ENCODE peak calls at places on chromosomes 2 and 18, in ten cellular contexts. One of them, this sample, is unnamed.

GRCh38 chr18:48182779-48183178 is 226.4 kb downstream of the ZBTB7C start:
- DNase-seq in DMS79: no peak
- DNase-seq in NCI-H748 treated with DMSO at 0.1 percent for 48 hours: no peak
- DNase-seq in mesendoderm: no peak
- DNase-seq in amniotic epithelial cell: no peak
- DNase-seq in NT2/D1: no peak
- DNase-seq in foreskin melanocyte: no peak
- DNase-seq in kidney glomerular epithelial cell: no peak
- DNase-seq in endothelial cell: no peak
- DNase-seq in naive thymus-derived CD8-positive, alpha-beta T cell: no peak
- DNase-seq in this sample: no peak

GRCh38 chr2:235413084-235413483 is 80.8 kb upstream of the AGAP1 start:
- DNase-seq in endothelial cell: no peak
- DNase-seq in amniotic epithelial cell: no peak
- DNase-seq in NCI-H748 treated with DMSO at 0.1 percent for 48 hours: no peak
- DNase-seq in DMS79: no peak
- DNase-seq in kidney glomerular epithelial cell: no peak
- DNase-seq in naive thymus-derived CD8-positive, alpha-beta T cell: no peak
- DNase-seq in foreskin melanocyte: no peak
- DNase-seq in NT2/D1: no peak
- DNase-seq in mesendoderm: no peak
- DNase-seq in this sample: no peak

GRCh38 chr2:88739985-88740600 is 48.6 kb downstream of the RPIA start:
- DNase-seq in foreskin melanocyte: peak; percentile 45
- DNase-seq in mesendoderm: peak; percentile 85
- DNase-seq in NT2/D1: peak; percentile 67
- DNase-seq in DMS79: peak; percentile 12
- DNase-seq in amniotic epithelial cell: peak; percentile 61
- DNase-seq in kidney glomerular epithelial cell: peak; percentile 56
- DNase-seq in naive thymus-derived CD8-positive, alpha-beta T cell: peak; percentile 79
- DNase-seq in endothelial cell: peak; percentile 83
- DNase-seq in NCI-H748 treated with DMSO at 0.1 percent for 48 hours: peak; percentile 40
- DNase-seq in this sample: peak; percentile 60

GRCh38 chr2:194730266-194730665 is 926.8 kb upstream of the SLC39A10 start:
- DNase-seq in NCI-H748 treated with DMSO at 0.1 percent for 48 hours: no peak
- DNase-seq in naive thymus-derived CD8-positive, alpha-beta T cell: no peak
- DNase-seq in NT2/D1: no peak
- DNase-seq in mesendoderm: no peak
- DNase-seq in DMS79: no peak
- DNase-seq in foreskin melanocyte: no peak
- DNase-seq in endothelial cell: no peak
- DNase-seq in amniotic epithelial cell: no peak
- DNase-seq in kidney glomerular epithelial cell: no peak
- DNase-seq in this sample: peak; percentile 13

GRCh38 chr18:10399465-10399864 is 55.0 kb upstream of the APCDD1 start:
- DNase-seq in mesendoderm: no peak
- DNase-seq in foreskin melanocyte: no peak
- DNase-seq in endothelial cell: no peak
- DNase-seq in NCI-H748 treated with DMSO at 0.1 percent for 48 hours: no peak
- DNase-seq in NT2/D1: no peak
- DNase-seq in DMS79: no peak
- DNase-seq in naive thymus-derived CD8-positive, alpha-beta T cell: no peak
- DNase-seq in kidney glomerular epithelial cell: no peak
- DNase-seq in amniotic epithelial cell: no peak
- DNase-seq in this sample: no peak

GRCh38 chr2:151543898-151544297 is 134.2 kb downstream of the RIF1 start:
- DNase-seq in NCI-H748 treated with DMSO at 0.1 percent for 48 hours: no peak
- DNase-seq in amniotic epithelial cell: no peak
- DNase-seq in DMS79: no peak
- DNase-seq in NT2/D1: no peak
- DNase-seq in kidney glomerular epithelial cell: no peak
- DNase-seq in mesendoderm: no peak
- DNase-seq in naive thymus-derived CD8-positive, alpha-beta T cell: no peak
- DNase-seq in endothelial cell: no peak
- DNase-seq in foreskin melanocyte: no peak
- DNase-seq in this sample: no peak

GRCh38 chr2:47653909-47654789 is 128.8 kb upstream of the MSH6 start:
- DNase-seq in amniotic epithelial cell: peak; percentile 86
- DNase-seq in NCI-H748 treated with DMSO at 0.1 percent for 48 hours: no peak
- DNase-seq in kidney glomerular epithelial cell: peak; percentile 57
- DNase-seq in mesendoderm: peak; percentile 59
- DNase-seq in foreskin melanocyte: no peak
- DNase-seq in NT2/D1: no peak
- DNase-seq in DMS79: peak; percentile 80
- DNase-seq in endothelial cell: peak; percentile 40
- DNase-seq in naive thymus-derived CD8-positive, alpha-beta T cell: no peak
- DNase-seq in this sample: peak; percentile 26

GRCh38 chr2:1675633-1676032 is 68.7 kb downstream of the PXDN start:
- DNase-seq in mesendoderm: no peak
- DNase-seq in NT2/D1: no peak
- DNase-seq in kidney glomerular epithelial cell: peak; percentile 85
- DNase-seq in naive thymus-derived CD8-positive, alpha-beta T cell: no peak
- DNase-seq in amniotic epithelial cell: peak; percentile 96
- DNase-seq in foreskin melanocyte: peak; percentile 26
- DNase-seq in DMS79: no peak
- DNase-seq in endothelial cell: no peak
- DNase-seq in NCI-H748 treated with DMSO at 0.1 percent for 48 hours: no peak
- DNase-seq in this sample: peak; percentile 98